ENCODE peak calls at places on chromosomes 2 and 18, in nine cellular contexts. S is dorsolateral prefrontal cortex; F is SK-N-SH; U is esophagus squamous epithelium; V is lower lobe of right lung; L is uterus; H is CD8-positive, alpha-beta T cell; C is PC-9; B is bronchial epithelial cell. M is an unnamed sample.

GRCh38 chr2:213476641-213477040 is 192.4 kb downstream of the SPAG16 start:
- DNase-seq in C (no peak), U (no peak), V (no peak), B (peak; percentile 42), L (no peak), F (no peak), S (no peak), H (no peak), M (no peak)

GRCh38 chr2:27977623-27978312 is 87.2 kb downstream of the BABAM2 start:
- DNase-seq in S (no peak), H (no peak), F (no peak), L (no peak), V (no peak), U (no peak), B (peak; percentile 90), C (peak; percentile 55), M (peak; percentile 50)

GRCh38 chr2:95158891-95159619 is 593 bp downstream of the ZNF514 start:
- DNase-seq in S (peak; percentile 32), U (no peak), B (no peak), H (no peak), C (peak; percentile 30), F (peak; percentile 84), V (peak; percentile 73), L (peak; percentile 57), M (no peak)

GRCh38 chr2:211205358-211205757 is 649.0 kb downstream of the CPS1 start:
- DNase-seq in V (no peak), U (no peak), C (no peak), B (no peak), L (no peak), S (no peak), F (no peak), H (no peak), M (no peak)

GRCh38 chr2:238040918-238041317 is 19.9 kb upstream of the SCLY start:
- DNase-seq in F (no peak), U (no peak), H (no peak), V (no peak), L (no peak), S (no peak), C (no peak), B (no peak), M (no peak)

GRCh38 chr18:22691988-22692710 is 241.0 kb upstream of the RBBP8 start:
- DNase-seq in S (no peak), F (no peak), V (no peak), H (no peak), U (no peak), L (no peak), B (peak; percentile 68), C (no peak), M (peak; percentile 48)

GRCh38 chr2:85503611-85504433 is 35.1 kb upstream of the MAT2A start:
- DNase-seq in L (no peak), C (no peak), B (no peak), V (no peak), S (peak; percentile 19), F (no peak), U (no peak), H (no peak), M (no peak)

GRCh38 chr18:3042337-3042736 is 29.4 kb upstream of the LPIN2 start:
- DNase-seq in L (no peak), B (no peak), F (no peak), U (no peak), V (no peak), H (no peak), S (no peak), C (no peak), M (no peak)

GRCh38 chr2:142100967-142101366 is 29.8 kb downstream of the LRP1B start:
- DNase-seq in L (no peak), V (no peak), C (no peak), U (no peak), F (no peak), B (peak; percentile 33), H (no peak), S (no peak), M (peak; percentile 55)

GRCh38 chr2:71736986-71737385 is 283.6 kb downstream of the DYSF start:
- DNase-seq in F (peak; percentile 33), H (no peak), B (no peak), V (no peak), U (no peak), C (no peak), L (no peak), S (peak; percentile 56), M (no peak)

GRCh38 chr18:13461488-13461887 is 242.9 kb downstream of the LDLRAD4 start:
- DNase-seq in B (no peak), C (no peak), S (no peak), U (no peak), L (no peak), F (no peak), H (no peak), V (no peak), M (no peak)

GRCh38 chr2:176555112-176555511 is 285.9 kb downstream of the MTX2 start:
- DNase-seq in L (no peak), S (no peak), V (no peak), B (no peak), U (no peak), C (no peak), F (no peak), H (no peak), M (no peak)

GRCh38 chr18:57134564-57135211 is 12.2 kb upstream of the BOD1L2 start:
- DNase-seq in L (no peak), B (peak; percentile 3), S (no peak), U (no peak), C (no peak), H (no peak), V (no peak), F (no peak), M (no peak)

GRCh38 chr2:136246086-136246669 is 128.2 kb upstream of the CXCR4 start:
- DNase-seq in F (peak; percentile 21), V (peak; percentile 79), L (no peak), C (peak; percentile 14), U (peak; percentile 18), H (no peak), B (peak; percentile 44), S (no peak), M (no peak)

GRCh38 chr2:11562011-11562410 is 28.2 kb downstream of the GREB1 start:
- DNase-seq in U (no peak), V (no peak), C (no peak), F (no peak), H (no peak), S (no peak), B (peak; percentile 59), L (no peak), M (no peak)

GRCh38 chr2:11562476-11562875 is 28.6 kb downstream of the GREB1 start:
- DNase-seq in U (no peak), F (no peak), V (no peak), B (no peak), C (no peak), H (no peak), L (peak; percentile 10), S (no peak), M (no peak)

GRCh38 chr2:11559066-11559785 is 25.4 kb downstream of the GREB1 start:
- DNase-seq in L (peak; percentile 10), B (no peak), C (no peak), H (no peak), V (no peak), U (no peak), F (no peak), S (no peak), M (no peak)

GRCh38 chr2:11559786-11560155 is 25.9 kb downstream of the GREB1 start:
- DNase-seq in H (no peak), S (no peak), B (no peak), U (no peak), L (peak; percentile 8), V (no peak), F (no peak), C (no peak), M (no peak)

GRCh38 chr2:11560806-11561205 is 27.0 kb downstream of the GREB1 start:
- DNase-seq in H (no peak), C (no peak), B (no peak), F (no peak), S (no peak), V (no peak), L (no peak), U (no peak), M (no peak)
- H3K4me3 ChIP-seq in H (no peak overlapping the region), C (no peak overlapping the region), B (no peak overlapping the region), F (no peak overlapping the region), S (no peak overlapping the region), V (no peak overlapping the region), L (no peak overlapping the region), U (no peak overlapping the region), M (no peak overlapping the region)

GRCh38 chr2:47313141-47313691 is 89.7 kb upstream of the MSH2 start:
- DNase-seq in F (no peak), C (peak; percentile 67), U (no peak), B (peak; percentile 88), H (no peak), L (no peak), V (peak; percentile 35), S (no peak), M (no peak)
- TF ChIP-seq CTCF in F (no peak), C (no peak), U (no peak), B (no peak), H (no peak), L (no peak), V (no peak), S (no peak), M (no peak)

DNA sequence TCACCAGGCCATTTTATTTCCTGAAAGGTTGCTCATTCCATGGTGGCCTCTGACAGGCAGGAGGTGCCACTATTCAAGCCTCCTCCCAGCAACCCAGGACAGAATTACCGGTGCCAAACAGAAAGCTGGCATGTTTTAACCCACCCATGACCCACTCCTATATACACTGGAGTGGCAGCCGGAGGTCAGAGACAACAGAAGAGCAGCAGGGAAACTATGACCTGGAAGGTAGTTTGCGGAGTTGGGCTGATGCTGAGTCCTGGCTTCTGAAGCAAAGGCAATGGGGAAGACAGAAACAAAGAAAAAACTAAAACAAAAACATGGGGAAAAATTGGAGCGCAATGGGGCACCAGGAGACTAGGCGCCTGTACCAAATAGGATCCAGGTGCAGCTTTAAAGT is 2.2 kb downstream of the RFTN2 start:
- DNase-seq in L (no peak), B (no peak), F (no peak), V (no peak), U (no peak), S (no peak), C (no peak), H (no peak), M (no peak)
- H3K4me3 ChIP-seq in L (no peak overlapping the region), B (no peak overlapping the region), F (no peak overlapping the region), V (peak overlapping the region; percentile 43), U (peak overlapping the region; percentile 15), S (peak overlapping the region; percentile 62), C (no peak overlapping the region), H (no peak overlapping the region), M (no peak overlapping the region)

GRCh38 chr18:8480506-8481328 is 128.5 kb upstream of the RAB12 start:
- DNase-seq in S (peak; percentile 74), C (peak; percentile 43), B (peak; percentile 62), L (peak; percentile 36), U (no peak), V (no peak), H (no peak), F (peak; percentile 72), M (no peak)
- TF ChIP-seq CTCF in S (peak; percentile 71), C (peak; percentile 73), B (peak; percentile 68), L (no peak), U (peak; percentile 17), V (peak; percentile 50), H (no peak), F (peak; percentile 54), M (peak; percentile 71)

DNA sequence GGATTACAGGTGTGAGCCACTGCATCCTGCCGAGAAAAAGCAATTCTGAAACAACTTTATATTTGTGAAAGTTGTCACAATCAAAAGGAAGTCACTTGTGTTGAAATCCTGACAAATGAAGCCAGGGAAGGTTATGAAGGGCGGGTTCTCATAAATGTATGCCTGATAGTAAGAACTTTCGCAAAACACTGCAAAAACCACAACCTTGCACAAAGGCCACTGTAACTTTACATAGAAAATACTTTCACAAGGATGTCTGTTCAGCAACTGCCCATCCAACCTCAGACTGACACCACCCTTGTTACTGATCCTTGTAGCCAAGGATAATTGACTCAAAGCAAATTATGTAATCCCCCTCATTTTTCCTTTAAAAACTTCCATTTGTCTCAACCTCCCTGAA is 90.6 kb downstream of the SLC4A3 start:
- DNase-seq in H (no peak), L (no peak), F (no peak), C (no peak), U (no peak), V (no peak), B (no peak), S (no peak), M (no peak)
- H3K4me3 ChIP-seq in H (no peak overlapping the region), L (no peak overlapping the region), F (no peak overlapping the region), C (no peak overlapping the region), U (no peak overlapping the region), V (no peak overlapping the region), B (no peak overlapping the region), S (no peak overlapping the region), M (no peak overlapping the region)